ENCODE peak calls at places on chromosomes 11 and 22, in nine cellular contexts. P is heart left ventricle, N is fibroblast of lung, K is tibial artery, E is cardiac muscle cell, Q is dorsolateral prefrontal cortex, G is lung, V is astrocyte of the spinal cord, F is Peyer's patch. M is an unnamed sample.

GRCh38 chr11:86743223-86744118 is 56.9 kb upstream of the PRSS23 start:
- DNase-seq in P (no peak), N (peak), K (peak), E (peak), Q (peak), G (peak), V (peak), F (peak), M (peak)

GRCh38 chr11:13033760-13034533 is 24.8 kb downstream of the RASSF10 start:
- DNase-seq in P (no peak), N (no peak), K (no peak), E (no peak), Q (no peak), G (no peak), V (no peak), F (no peak), M (no peak)

GRCh38 chr11:96338910-96339703 is 3.9 kb downstream of the MAML2 start:
- DNase-seq in P (peak), N (peak), K (peak), E (peak), Q (peak), G (no peak), V (peak), F (peak), M (no peak)

GRCh38 chr22:24703101-24703500 is 71.4 kb downstream of the PIWIL3 start:
- DNase-seq in P (peak), N (peak), K (no peak), E (peak), Q (no peak), G (no peak), V (no peak), F (peak), M (no peak)

GRCh38 chr11:71447791-71448256 is 369 bp downstream of the DHCR7 start:
- DNase-seq in P (peak), N (no peak), K (no peak), E (peak), Q (no peak), G (peak), V (peak), F (peak), M (peak)

GRCh38 chr11:118908931-118909618 is 16.7 kb downstream of the BCL9L start:
- DNase-seq in P (peak), N (peak), K (peak), E (peak), Q (peak), G (no peak), V (peak), F (peak), M (peak)

GRCh38 chr11:83051760-83052671 is 19.7 kb downstream of the RAB30 start:
- DNase-seq in P (peak), N (peak), K (no peak), E (peak), Q (peak), G (no peak), V (peak), F (no peak), M (peak)

GRCh38 chr22:19852177-19852781 is 2.4 kb downstream of the GNB1L start:
- DNase-seq in P (no peak), N (no peak), K (no peak), E (no peak), Q (peak), G (peak), V (no peak), F (no peak), M (no peak)

GRCh38 chr11:72584933-72585597 is 89.2 kb downstream of the PDE2A start:
- DNase-seq in P (no peak), N (no peak), K (no peak), E (no peak), Q (no peak), G (no peak), V (no peak), F (no peak), M (no peak)

GRCh38 chr11:124481365-124482323 is 36.1 kb upstream of the OR8B8 start:
- DNase-seq in P (peak), N (peak), K (no peak), E (peak), Q (no peak), G (no peak), V (peak), F (no peak), M (peak)

GRCh38 chr11:42012261-42012660 is 552.8 kb upstream of the LRRC4C start:
- DNase-seq in P (no peak), N (no peak), K (no peak), E (no peak), Q (no peak), G (no peak), V (peak), F (no peak), M (no peak)

GRCh38 chr11:75421035-75421602 is 11.9 kb downstream of the KLHL35 start:
- DNase-seq in P (no peak), N (no peak), K (no peak), E (no peak), Q (peak), G (no peak), V (no peak), F (no peak), M (peak)

GRCh38 chr11:34243620-34244493 is 114.0 kb downstream of the ABTB2 start:
- DNase-seq in P (no peak), N (peak), K (no peak), E (peak), Q (no peak), G (peak), V (peak), F (peak), M (peak)

GRCh38 chr11:37788141-37788877 is 1190.3 kb upstream of the RAG2 start:
- DNase-seq in P (no peak), N (peak), K (no peak), E (peak), Q (no peak), G (no peak), V (peak), F (no peak), M (no peak)

GRCh38 chr11:45171550-45171949 is 25.1 kb downstream of the PRDM11 start:
- DNase-seq in P (no peak), N (no peak), K (peak), E (no peak), Q (no peak), G (no peak), V (no peak), F (no peak), M (no peak)

GRCh38 chr22:37295213-37295886 is 13.0 kb downstream of the CYTH4 start:
- DNase-seq in P (no peak), N (no peak), K (no peak), E (no peak), Q (no peak), G (no peak), V (no peak), F (no peak), M (no peak)

GRCh38 chr11:93330446-93330984 is at the start of gene DEUP1:
- DNase-seq in P (peak), N (peak), K (peak), E (peak), Q (no peak), G (peak), V (peak), F (peak), M (peak)

GRCh38 chr22:26822300-26822699 is 164.9 kb downstream of the MIAT start:
- DNase-seq in P (no peak), N (no peak), K (no peak), E (no peak), Q (no peak), G (no peak), V (no peak), F (no peak), M (peak)

GRCh38 chr22:28568099-28568498 is 111.5 kb downstream of the TTC28 start:
- DNase-seq in P (no peak), N (no peak), K (no peak), E (no peak), Q (no peak), G (no peak), V (no peak), F (no peak), M (no peak)

GRCh38 chr11:118622376-118623290 is 15.2 kb downstream of the PHLDB1 start:
- DNase-seq in P (peak), N (peak), K (peak), E (peak), Q (peak), G (peak), V (peak), F (no peak), M (no peak)

GRCh38 chr22:19663821-19664325 is 50.4 kb upstream of the SEPTIN5 start:
- DNase-seq in P (peak), N (peak), K (peak), E (peak), Q (no peak), G (no peak), V (peak), F (no peak), M (peak)

GRCh38 chr11:6655790-6656580 is at the start of gene DCHS1:
- DNase-seq in P (peak), N (no peak), K (no peak), E (peak), Q (no peak), G (no peak), V (no peak), F (no peak), M (peak)

GRCh38 chr11:9619971-9620370 is 43.9 kb upstream of the SWAP70 start:
- DNase-seq in P (no peak), N (no peak), K (no peak), E (no peak), Q (no peak), G (no peak), V (no peak), F (no peak), M (no peak)

GRCh38 chr11:80943226-80943625 is 1502.4 kb upstream of the TENM4 start:
- DNase-seq in P (no peak), N (no peak), K (no peak), E (no peak), Q (no peak), G (no peak), V (no peak), F (no peak), M (no peak)

DNA sequence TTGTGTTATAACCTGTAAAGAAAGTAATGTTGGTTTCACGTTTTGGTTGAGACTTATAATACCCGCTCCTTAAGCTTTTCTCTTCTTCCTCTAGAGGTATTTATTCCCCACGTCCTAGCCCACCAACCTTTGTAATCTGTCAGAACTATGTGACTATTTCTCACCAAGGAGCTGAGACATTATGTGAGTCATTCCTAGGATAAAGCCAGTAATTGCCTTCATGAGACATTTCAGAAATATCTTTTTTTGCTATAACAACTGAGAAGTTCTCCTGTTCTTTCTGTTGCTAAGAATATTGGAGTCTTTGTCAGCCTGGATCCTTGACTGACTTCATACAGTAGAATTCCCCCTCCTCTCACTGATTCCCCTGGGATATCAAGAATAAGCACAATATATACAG is 1497.0 kb upstream of the TENM4 start:
- DNase-seq in P (no peak), N (no peak), K (no peak), E (no peak), Q (no peak), G (no peak), V (peak), F (no peak), M (no peak)
- H3K4me3 ChIP-seq in P (no peak), N (no peak), K (no peak), E (no peak), Q (no peak), G (no peak), V (no peak), F (no peak), M (no peak)

DNA sequence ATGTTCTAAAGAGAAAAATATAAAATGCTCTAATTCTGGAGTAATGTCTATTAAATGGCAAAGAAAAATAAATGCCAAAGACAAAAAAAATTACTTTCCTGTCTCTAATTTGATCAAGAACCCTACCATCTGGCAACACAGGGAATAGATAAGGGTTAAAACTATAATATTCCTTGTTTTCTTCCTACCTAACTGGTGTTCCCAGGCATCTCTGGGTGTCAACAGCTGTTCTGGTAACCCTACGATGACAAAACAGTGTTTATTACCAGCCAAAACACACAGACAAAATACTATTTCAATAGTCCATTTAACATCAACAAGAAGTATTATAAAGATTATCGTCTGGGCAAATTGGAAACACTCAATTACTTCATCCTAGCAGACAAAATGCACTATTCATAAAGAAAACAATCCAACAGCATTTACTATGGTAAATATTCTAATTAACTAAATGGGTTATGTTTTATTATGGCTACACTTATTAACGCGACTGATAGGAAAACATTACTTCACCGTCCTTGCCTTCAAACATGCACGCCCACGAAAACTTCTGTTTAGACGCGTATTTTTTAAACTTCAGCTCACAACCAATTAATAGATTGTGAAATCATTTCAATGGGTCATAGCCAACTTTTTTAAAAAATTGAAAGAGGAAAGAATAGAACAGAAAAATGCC is 50.6 kb downstream of the LGR4 start:
- DNase-seq in P (no peak), N (peak), K (no peak), E (no peak), Q (no peak), G (no peak), V (no peak), F (no peak), M (no peak)
- H3K4me3 ChIP-seq in P (no peak), N (no peak), K (no peak), E (no peak), Q (no peak), G (no peak), V (no peak), F (no peak), M (no peak)

GRCh38 chr22:40479126-40479800 is 108.9 kb downstream of the SGSM3 start:
- DNase-seq in P (no peak), N (no peak), K (no peak), E (no peak), Q (no peak), G (no peak), V (no peak), F (no peak), M (no peak)
- H3K4me3 ChIP-seq in P (no peak), N (no peak), K (no peak), E (no peak), Q (no peak), G (no peak), V (no peak), F (no peak), M (no peak)

GRCh38 chr22:23070418-23071162 is at the start of gene GNAZ:
- DNase-seq in P (peak), N (no peak), K (peak), E (no peak), Q (peak), G (no peak), V (no peak), F (peak), M (peak)
- H3K4me3 ChIP-seq in P (peak), N (peak), K (peak), E (peak), Q (peak), G (peak), V (peak), F (peak), M (peak)